ENCODE peak calls at places on chromosomes 5 and 9, in six cellular contexts. N, Z, H, A, K and Q are unnamed samples.

GRCh38 chr5:173923236-173924104 is 35.3 kb downstream of the CPEB4 start:
- DNase-seq in N (no peak), Z (no peak), H (peak; percentile 50), A (no peak), K (no peak), Q (no peak)

GRCh38 chr5:173451031-173451430 is 122.8 kb upstream of the STC2 start:
- DNase-seq in N (peak; percentile 50), Z (no peak), H (peak; percentile 80), A (peak; percentile 44), K (peak; percentile 3), Q (peak; percentile 49)

GRCh38 chr9:111118256-111118950 is 80.1 kb upstream of the LPAR1 start:
- DNase-seq in N (no peak), Z (no peak), H (no peak), A (no peak), K (no peak), Q (no peak)

GRCh38 chr9:101480386-101480785 is 44.8 kb upstream of the ALDOB start:
- DNase-seq in N (no peak), Z (no peak), H (no peak), A (no peak), K (no peak), Q (no peak)

GRCh38 chr5:140321796-140322195 is 18.9 kb upstream of the PFDN1 start:
- DNase-seq in N (no peak), Z (peak; percentile 21), H (no peak), A (no peak), K (no peak), Q (no peak)

GRCh38 chr5:1948663-1949191 is 66.0 kb upstream of the IRX4 start:
- DNase-seq in N (no peak), Z (no peak), H (no peak), A (no peak), K (no peak), Q (no peak)

GRCh38 chr5:44389410-44389879 is at the start of gene FGF10:
- DNase-seq in N (peak; percentile 72), Z (no peak), H (peak; percentile 85), A (no peak), K (peak; percentile 33), Q (no peak)

GRCh38 chr5:172380992-172381643 is 73.2 kb downstream of the SH3PXD2B start:
- DNase-seq in N (no peak), Z (no peak), H (no peak), A (no peak), K (no peak), Q (no peak)

GRCh38 chr9:138023394-138024124 is 146.0 kb downstream of the CACNA1B start:
- DNase-seq in N (peak; percentile 39), Z (no peak), H (peak; percentile 62), A (no peak), K (no peak), Q (no peak)

GRCh38 chr5:133927616-133928180 is 40.7 kb downstream of the C5orf15 start:
- DNase-seq in N (no peak), Z (no peak), H (no peak), A (no peak), K (no peak), Q (no peak)

GRCh38 chr5:151758141-151758429 is 346 bp downstream of the ATOX1 start:
- DNase-seq in N (no peak), Z (no peak), H (no peak), A (peak; percentile 39), K (no peak), Q (no peak)

GRCh38 chr5:11385901-11386293 is 518.3 kb downstream of the CTNND2 start:
- DNase-seq in N (peak; percentile 47), Z (no peak), H (peak; percentile 93), A (no peak), K (peak; percentile 71), Q (no peak)

GRCh38 chr5:117623042-117623815 is 1048.6 kb upstream of the SEMA6A start:
- DNase-seq in N (no peak), Z (no peak), H (no peak), A (no peak), K (no peak), Q (no peak)

GRCh38 chr5:134541736-134542376 is 16.4 kb downstream of the JADE2 start:
- DNase-seq in N (peak; percentile 82), Z (no peak), H (peak; percentile 81), A (peak; percentile 56), K (no peak), Q (no peak)

GRCh38 chr5:11319851-11320580 is 559.0 kb upstream of the DAP start:
- DNase-seq in N (no peak), Z (no peak), H (no peak), A (no peak), K (no peak), Q (peak; percentile 10)

GRCh38 chr9:126114409-126114760 is 212.2 kb upstream of the MVB12B start:
- DNase-seq in N (no peak), Z (no peak), H (no peak), A (no peak), K (no peak), Q (no peak)

GRCh38 chr5:72815580-72816296 is 723 bp upstream of the TNPO1 start:
- DNase-seq in N (no peak), Z (no peak), H (no peak), A (peak; percentile 14), K (no peak), Q (no peak)

GRCh38 chr5:143402464-143403356 is 776 bp downstream of the NR3C1 start:
- DNase-seq in N (peak; percentile 52), Z (no peak), H (peak; percentile 74), A (peak; percentile 81), K (no peak), Q (peak; percentile 34)

GRCh38 chr5:150600951-150601773 is 39.3 kb upstream of the SYNPO start:
- DNase-seq in N (no peak), Z (no peak), H (no peak), A (no peak), K (no peak), Q (no peak)

GRCh38 chr9:14303110-14303509 is 10.8 kb downstream of the NFIB start:
- DNase-seq in N (no peak), Z (no peak), H (no peak), A (no peak), K (no peak), Q (no peak)

GRCh38 chr5:154783774-154784460 is 28.7 kb downstream of the LARP1 start:
- DNase-seq in N (no peak), Z (peak; percentile 43), H (no peak), A (peak; percentile 50), K (no peak), Q (no peak)

GRCh38 chr5:67425514-67425913 is 228.9 kb upstream of the CD180 start:
- DNase-seq in N (no peak), Z (no peak), H (no peak), A (no peak), K (no peak), Q (no peak)

GRCh38 chr5:64914396-64914795 is 145.7 kb downstream of the CWC27 start:
- DNase-seq in N (no peak), Z (no peak), H (no peak), A (no peak), K (no peak), Q (no peak)

GRCh38 chr9:72467766-72468738 is 53.4 kb upstream of the TMC1 start:
- DNase-seq in N (no peak), Z (no peak), H (no peak), A (peak; percentile 2), K (no peak), Q (no peak)

GRCh38 chr5:77282337-77283027 is 72.0 kb downstream of the PDE8B start:
- DNase-seq in N (peak; percentile 23), Z (no peak), H (peak; percentile 27), A (no peak), K (no peak), Q (no peak)

GRCh38 chr9:90326219-90326618 is 316.4 kb downstream of the DIRAS2 start:
- DNase-seq in N (no peak), Z (no peak), H (no peak), A (peak; percentile 1), K (no peak), Q (no peak)

GRCh38 chr5:38738898-38739743 is 106.7 kb upstream of the OSMR start:
- DNase-seq in N (no peak), Z (no peak), H (no peak), A (no peak), K (no peak), Q (no peak)

GRCh38 chr9:71767421-71768321 is 642 bp downstream of the CEMIP2 start:
- DNase-seq in N (peak; percentile 40), Z (no peak), H (peak; percentile 67), A (peak; percentile 16), K (no peak), Q (no peak)

GRCh38 chr5:87231037-87231808 is 36.5 kb upstream of the RASA1 start:
- DNase-seq in N (no peak), Z (peak; percentile 83), H (no peak), A (no peak), K (no peak), Q (no peak)

GRCh38 chr9:134132208-134132870 is 3.5 kb upstream of the WDR5 start:
- DNase-seq in N (no peak), Z (no peak), H (no peak), A (no peak), K (no peak), Q (no peak)

GRCh38 chr5:106873558-106873957 is 797.2 kb downstream of the EFNA5 start:
- DNase-seq in N (no peak), Z (no peak), H (no peak), A (no peak), K (no peak), Q (no peak)

GRCh38 chr5:66873990-66874389 is 277.8 kb downstream of the MAST4 start:
- DNase-seq in N (no peak), Z (no peak), H (no peak), A (no peak), K (no peak), Q (no peak)

GRCh38 chr9:108811944-108812343 is 43.8 kb downstream of the ACTL7B start:
- DNase-seq in N (no peak), Z (no peak), H (no peak), A (no peak), K (no peak), Q (no peak)

GRCh38 chr5:164000819-164001218 is 495.4 kb downstream of the MAT2B start:
- DNase-seq in N (no peak), Z (no peak), H (no peak), A (no peak), K (no peak), Q (no peak)
- TF ChIP-seq CREB1 in N (no peak), Z (no peak), H (no peak), A (no peak), K (no peak), Q (no peak)

GRCh38 chr9:98010450-98010849 is 27.3 kb downstream of the ANP32B start:
- DNase-seq in N (peak; percentile 16), Z (no peak), H (peak; percentile 56), A (no peak), K (no peak), Q (no peak)
- TF ChIP-seq CREB1 in N (no peak), Z (no peak), H (no peak), A (no peak), K (no peak), Q (no peak)

GRCh38 chr5:145619806-145620205 is 215.3 kb downstream of the PRELID2 start:
- DNase-seq in N (no peak), Z (no peak), H (no peak), A (no peak), K (no peak), Q (no peak)
- TF ChIP-seq CREB1 in N (no peak), Z (no peak), H (no peak), A (no peak), K (no peak), Q (no peak)

GRCh38 chr5:121279801-121280200 is 571.9 kb upstream of the FTMT start:
- DNase-seq in N (no peak), Z (no peak), H (no peak), A (peak; percentile 6), K (no peak), Q (no peak)

GRCh38 chr5:121271546-121271945 is 580.1 kb upstream of the FTMT start:
- DNase-seq in N (no peak), Z (no peak), H (peak; percentile 6), A (no peak), K (no peak), Q (no peak)

GRCh38 chr5:121273818-121274433 is 577.8 kb upstream of the FTMT start:
- DNase-seq in N (no peak), Z (no peak), H (no peak), A (peak; percentile 43), K (no peak), Q (peak; percentile 53)
- TF ChIP-seq CREB1 in N (no peak), Z (no peak), H (no peak), A (no peak), K (no peak), Q (no peak)